ENCODE peak calls at places on chromosomes 2 and 18, in seven cellular contexts. One of them, this sample, is unnamed.

GRCh38 chr18:58856881-58857280 is 7.8 kb upstream of the ZNF532 start:
- DNase-seq in osteocyte: no peak
- DNase-seq in nephron progenitor cell: no peak
- DNase-seq in CD8-positive, alpha-beta T cell: no peak
- DNase-seq in endodermal cell: no peak
- DNase-seq in PC-3: peak
- DNase-seq in fibroblast of lung: peak
- DNase-seq in this sample: no peak

GRCh38 chr2:62287895-62288589 is 92.1 kb downstream of the B3GNT2 start:
- DNase-seq in endodermal cell: no peak
- DNase-seq in CD8-positive, alpha-beta T cell: peak
- DNase-seq in nephron progenitor cell: no peak
- DNase-seq in fibroblast of lung: peak
- DNase-seq in osteocyte: peak
- DNase-seq in PC-3: peak
- DNase-seq in this sample: no peak

GRCh38 chr18:50571606-50572005 is 11.7 kb downstream of the MAPK4 start:
- DNase-seq in nephron progenitor cell: no peak
- DNase-seq in osteocyte: no peak
- DNase-seq in PC-3: no peak
- DNase-seq in endodermal cell: no peak
- DNase-seq in fibroblast of lung: no peak
- DNase-seq in CD8-positive, alpha-beta T cell: no peak
- DNase-seq in this sample: no peak

GRCh38 chr18:23126352-23127056 is 8.8 kb upstream of the CABLES1 start:
- DNase-seq in PC-3: no peak
- DNase-seq in fibroblast of lung: no peak
- DNase-seq in osteocyte: no peak
- DNase-seq in endodermal cell: no peak
- DNase-seq in CD8-positive, alpha-beta T cell: no peak
- DNase-seq in nephron progenitor cell: no peak
- DNase-seq in this sample: no peak

GRCh38 chr18:48679236-48679635 is 140.4 kb downstream of the CTIF start:
- DNase-seq in CD8-positive, alpha-beta T cell: no peak
- DNase-seq in PC-3: no peak
- DNase-seq in endodermal cell: no peak
- DNase-seq in nephron progenitor cell: no peak
- DNase-seq in fibroblast of lung: no peak
- DNase-seq in osteocyte: no peak
- DNase-seq in this sample: no peak

GRCh38 chr2:67752964-67753363 is 309.8 kb downstream of the C1D start:
- DNase-seq in nephron progenitor cell: no peak
- DNase-seq in PC-3: peak
- DNase-seq in CD8-positive, alpha-beta T cell: no peak
- DNase-seq in osteocyte: no peak
- DNase-seq in endodermal cell: no peak
- DNase-seq in fibroblast of lung: peak
- DNase-seq in this sample: no peak

GRCh38 chr2:200335657-200336056 is 29.2 kb downstream of the SPATS2L start:
- DNase-seq in CD8-positive, alpha-beta T cell: no peak
- DNase-seq in endodermal cell: no peak
- DNase-seq in osteocyte: no peak
- DNase-seq in nephron progenitor cell: no peak
- DNase-seq in PC-3: peak
- DNase-seq in fibroblast of lung: peak
- DNase-seq in this sample: no peak

GRCh38 chr18:48952287-48953095 is 1.7 kb upstream of the SMAD7 start:
- DNase-seq in CD8-positive, alpha-beta T cell: peak
- DNase-seq in PC-3: peak
- DNase-seq in fibroblast of lung: peak
- DNase-seq in nephron progenitor cell: peak
- DNase-seq in osteocyte: peak
- DNase-seq in endodermal cell: peak
- DNase-seq in this sample: peak

GRCh38 chr2:37920570-37920969 is 4.5 kb upstream of the RMDN2 start:
- DNase-seq in nephron progenitor cell: no peak
- DNase-seq in endodermal cell: no peak
- DNase-seq in PC-3: peak
- DNase-seq in CD8-positive, alpha-beta T cell: no peak
- DNase-seq in fibroblast of lung: peak
- DNase-seq in osteocyte: no peak
- DNase-seq in this sample: no peak

GRCh38 chr2:53568463-53568862 is 199.1 kb upstream of the CHAC2 start:
- DNase-seq in osteocyte: no peak
- DNase-seq in PC-3: peak
- DNase-seq in fibroblast of lung: peak
- DNase-seq in nephron progenitor cell: no peak
- DNase-seq in endodermal cell: no peak
- DNase-seq in CD8-positive, alpha-beta T cell: no peak
- DNase-seq in this sample: no peak